ENCODE peak calls at places on chromosome 17, in five cellular contexts. One of them, this sample, is unnamed. For H3K4me1 and H3K27me3, the result is how much of the 10 kb centered on the place peaks cover.

GRCh38 chr17:42182927-42183734 is 2.1 kb downstream of the HCRT start:
- DNase-seq in fibroblast of lung: peak
- DNase-seq in H9: no peak
- DNase-seq in PC-9: no peak
- DNase-seq in sigmoid colon: no peak
- DNase-seq in this sample: no peak

GRCh38 chr17:78645421-78646295 is 68.5 kb upstream of the DNAH17 start:
- DNase-seq in fibroblast of lung: no peak
- DNase-seq in H9: no peak
- DNase-seq in PC-9: peak
- DNase-seq in sigmoid colon: peak
- DNase-seq in this sample: peak

GRCh38 chr17:1634841-1635650 is 6.4 kb upstream of the SLC43A2 start:
- DNase-seq in fibroblast of lung: no peak
- DNase-seq in H9: no peak
- DNase-seq in PC-9: no peak
- DNase-seq in sigmoid colon: no peak
- DNase-seq in this sample: no peak

GRCh38 chr17:63364387-63364786 is 81.7 kb downstream of the CYB561 start:
- DNase-seq in fibroblast of lung: peak
- DNase-seq in H9: no peak
- DNase-seq in PC-9: no peak
- DNase-seq in sigmoid colon: no peak
- DNase-seq in this sample: no peak

GRCh38 chr17:21096874-21097273 is 29.9 kb upstream of the DHRS7B start:
- DNase-seq in fibroblast of lung: no peak
- DNase-seq in H9: no peak
- DNase-seq in PC-9: no peak
- DNase-seq in sigmoid colon: no peak
- DNase-seq in this sample: no peak

GRCh38 chr17:80219777-80220708 is at the start of the genes SGSH and SLC26A11:
- DNase-seq in fibroblast of lung: peak
- DNase-seq in H9: peak
- DNase-seq in PC-9: peak
- DNase-seq in sigmoid colon: peak
- DNase-seq in this sample: peak

GRCh38 chr17:5499790-5500189 is 13.4 kb downstream of the MIS12 start:
- DNase-seq in fibroblast of lung: no peak
- DNase-seq in H9: peak
- DNase-seq in PC-9: no peak
- DNase-seq in sigmoid colon: no peak
- DNase-seq in this sample: no peak

GRCh38 chr17:48636177-48637018 is 10.2 kb upstream of the HOXB9 start:
- DNase-seq in fibroblast of lung: peak
- DNase-seq in H9: peak
- DNase-seq in PC-9: peak
- DNase-seq in sigmoid colon: peak
- DNase-seq in this sample: no peak

GRCh38 chr17:79001190-79002020 is 8.2 kb downstream of the CANT1 start:
- DNase-seq in fibroblast of lung: no peak
- DNase-seq in H9: no peak
- DNase-seq in PC-9: no peak
- DNase-seq in sigmoid colon: peak
- DNase-seq in this sample: peak

GRCh38 chr17:8339540-8339939 is at the start of gene ODF4:
- DNase-seq in fibroblast of lung: no peak
- DNase-seq in H9: no peak
- DNase-seq in PC-9: no peak
- DNase-seq in sigmoid colon: no peak
- DNase-seq in this sample: no peak

GRCh38 chr17:2190014-2190413 is 113.6 kb downstream of the SMG6 start:
- DNase-seq in fibroblast of lung: no peak
- DNase-seq in H9: no peak
- DNase-seq in PC-9: no peak
- DNase-seq in sigmoid colon: no peak
- DNase-seq in this sample: no peak

GRCh38 chr17:14161419-14161818 is 75.2 kb downstream of the CDRT15 start:
- DNase-seq in fibroblast of lung: no peak
- DNase-seq in H9: no peak
- DNase-seq in PC-9: no peak
- DNase-seq in sigmoid colon: no peak
- DNase-seq in this sample: no peak

GRCh38 chr17:7043544-7044268 is at the start of gene SLC16A11:
- DNase-seq in fibroblast of lung: no peak
- DNase-seq in H9: no peak
- DNase-seq in PC-9: peak
- DNase-seq in sigmoid colon: no peak
- DNase-seq in this sample: no peak

GRCh38 chr17:31674305-31674704 is 184.7 kb downstream of the COPRS start:
- DNase-seq in fibroblast of lung: peak
- DNase-seq in H9: no peak
- DNase-seq in PC-9: peak
- DNase-seq in sigmoid colon: no peak
- DNase-seq in this sample: no peak

GRCh38 chr17:64786337-64786736 is 124.2 kb upstream of the SMURF2 start:
- DNase-seq in fibroblast of lung: no peak
- DNase-seq in H9: no peak
- DNase-seq in PC-9: peak
- DNase-seq in sigmoid colon: peak
- DNase-seq in this sample: no peak

GRCh38 chr17:45318561-45319230 is 1.9 kb upstream of the MAP3K14 start:
- DNase-seq in fibroblast of lung: no peak
- DNase-seq in H9: no peak
- DNase-seq in PC-9: peak
- DNase-seq in sigmoid colon: no peak
- DNase-seq in this sample: no peak

GRCh38 chr17:40242774-40243173 is 23.7 kb downstream of the WIPF2 start:
- DNase-seq in fibroblast of lung: no peak
- DNase-seq in H9: no peak
- DNase-seq in PC-9: no peak
- DNase-seq in sigmoid colon: no peak
- DNase-seq in this sample: no peak

DNA sequence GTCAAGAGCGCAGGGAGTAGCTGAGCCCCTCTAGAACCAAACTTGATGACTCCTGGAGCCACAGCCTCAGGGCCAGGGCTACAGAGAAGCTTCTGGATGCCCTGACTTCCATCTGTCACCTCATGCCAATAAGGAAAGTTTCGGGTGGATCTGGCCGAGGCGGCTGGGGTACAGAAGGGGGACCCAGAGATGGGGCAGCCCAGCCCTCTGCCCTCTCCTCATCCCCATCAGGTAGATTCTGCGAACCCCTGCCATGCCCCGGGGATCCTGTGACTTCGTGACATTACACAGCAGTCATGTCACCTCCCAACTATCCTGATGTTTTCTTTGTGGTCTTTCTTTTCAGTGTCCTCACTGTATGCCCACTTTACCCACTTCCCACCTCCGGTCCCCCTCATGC is 114.4 kb downstream of the CCDC182 start:
- DNase-seq in fibroblast of lung: no peak
- DNase-seq in H9: no peak
- DNase-seq in PC-9: no peak
- DNase-seq in sigmoid colon: no peak
- DNase-seq in this sample: no peak
- TF ChIP-seq CTCF in fibroblast of lung: no peak
- TF ChIP-seq CTCF in H9: no peak
- TF ChIP-seq CTCF in PC-9: no peak
- TF ChIP-seq CTCF in sigmoid colon: no peak
- TF ChIP-seq CTCF in this sample: no peak

DNA sequence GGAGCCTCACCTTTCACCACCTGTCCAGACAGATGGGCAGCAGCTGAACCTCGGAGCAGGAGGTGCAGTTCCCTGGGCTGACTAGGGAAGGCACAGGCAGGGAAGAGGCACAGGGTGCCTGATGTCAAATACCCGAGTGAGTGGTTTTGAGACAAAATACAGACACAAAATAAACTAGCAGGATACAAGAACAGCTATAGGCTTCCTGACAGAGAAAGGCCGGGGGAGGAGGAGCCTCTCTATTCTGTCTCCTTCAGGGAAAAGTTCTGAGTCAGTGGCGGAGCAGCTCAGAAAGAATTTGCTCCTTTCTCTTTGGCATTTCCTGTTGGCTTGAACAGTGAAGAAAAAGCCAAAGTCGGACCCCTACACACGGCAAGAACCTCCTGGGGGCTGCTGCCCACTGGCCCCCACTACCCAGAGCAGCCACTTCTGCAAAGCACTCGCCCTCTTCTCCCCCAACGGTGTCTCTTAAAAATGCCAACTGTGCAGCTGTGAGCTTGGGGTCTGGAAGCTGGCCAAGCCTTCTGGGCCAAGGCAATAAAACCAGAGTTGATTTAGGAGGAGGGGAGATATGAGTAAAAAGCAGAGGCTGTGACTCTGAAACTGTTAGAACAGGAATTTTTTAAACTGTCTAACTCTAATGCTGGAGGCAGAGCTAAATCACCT is 14.4 kb upstream of the FAAP100 start:
- DNase-seq in fibroblast of lung: peak
- DNase-seq in H9: no peak
- DNase-seq in PC-9: peak
- DNase-seq in sigmoid colon: peak
- DNase-seq in this sample: peak
- H3K4me1 ChIP-seq in fibroblast of lung: under half
- H3K4me1 ChIP-seq in H9: under half
- H3K4me1 ChIP-seq in PC-9: under half
- H3K4me1 ChIP-seq in sigmoid colon: under half
- H3K4me1 ChIP-seq in this sample: half or more

GRCh38 chr17:72434581-72434980 is 313.8 kb downstream of the SOX9 start:
- DNase-seq in fibroblast of lung: no peak
- DNase-seq in H9: no peak
- DNase-seq in PC-9: no peak
- DNase-seq in sigmoid colon: no peak
- DNase-seq in this sample: no peak

GRCh38 chr17:72433797-72434196 is 313.0 kb downstream of the SOX9 start:
- DNase-seq in fibroblast of lung: no peak
- DNase-seq in H9: no peak
- DNase-seq in PC-9: no peak
- DNase-seq in sigmoid colon: no peak
- DNase-seq in this sample: no peak

GRCh38 chr17:72432143-72432604 is 311.4 kb downstream of the SOX9 start:
- DNase-seq in fibroblast of lung: no peak
- DNase-seq in H9: peak
- DNase-seq in PC-9: no peak
- DNase-seq in sigmoid colon: no peak
- DNase-seq in this sample: no peak

GRCh38 chr17:72432881-72433280 is 312.1 kb downstream of the SOX9 start:
- DNase-seq in fibroblast of lung: no peak
- DNase-seq in H9: no peak
- DNase-seq in PC-9: no peak
- DNase-seq in sigmoid colon: no peak
- DNase-seq in this sample: peak

GRCh38 chr17:72434991-72435618 is 314.3 kb downstream of the SOX9 start:
- DNase-seq in fibroblast of lung: no peak
- DNase-seq in H9: no peak
- DNase-seq in PC-9: peak
- DNase-seq in sigmoid colon: no peak
- DNase-seq in this sample: no peak
- H3K27me3 ChIP-seq in fibroblast of lung: under half
- H3K27me3 ChIP-seq in H9: under half
- H3K27me3 ChIP-seq in PC-9: under half
- H3K27me3 ChIP-seq in sigmoid colon: under half
- H3K27me3 ChIP-seq in this sample: under half

DNA sequence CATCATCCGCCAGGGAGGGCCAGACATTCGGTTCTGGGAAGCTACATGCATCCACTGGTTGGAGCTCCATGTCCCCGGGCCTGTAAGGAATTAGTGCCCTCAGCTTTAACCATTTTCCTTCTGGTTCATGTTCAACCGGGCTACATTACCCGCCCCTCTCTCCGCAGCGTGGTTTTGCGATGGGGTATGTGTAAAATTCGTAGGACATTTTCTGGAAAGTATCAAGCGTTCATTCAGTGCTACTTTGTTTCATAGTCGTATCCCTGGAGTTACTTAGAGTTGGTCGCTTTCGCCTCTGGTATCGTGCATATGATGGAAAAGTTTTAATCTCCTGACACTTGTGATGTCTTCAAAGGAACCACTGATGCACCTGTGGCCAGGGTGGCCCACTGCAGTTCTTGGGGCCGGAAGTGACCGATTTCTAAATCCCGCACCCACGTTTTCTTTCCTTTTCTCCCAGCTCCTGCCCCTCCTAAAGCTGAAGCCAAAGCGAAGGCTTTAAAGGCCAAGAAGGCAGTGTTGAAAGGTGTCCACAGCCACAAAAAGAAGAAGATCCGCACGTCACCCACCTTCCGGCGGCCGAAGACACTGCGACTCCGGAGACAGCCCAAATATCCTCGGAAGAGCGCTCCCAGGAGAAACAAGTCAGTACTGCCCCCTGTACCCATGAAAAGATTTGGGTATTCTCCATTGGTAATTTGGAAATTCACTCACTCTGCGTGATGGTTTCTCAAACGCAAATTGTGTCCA is 637 bp downstream of the RPL23A start:
- DNase-seq in fibroblast of lung: no peak
- DNase-seq in H9: no peak
- DNase-seq in PC-9: no peak
- DNase-seq in sigmoid colon: no peak
- DNase-seq in this sample: no peak
- TF ChIP-seq CTCF in fibroblast of lung: no peak
- TF ChIP-seq CTCF in H9: peak
- TF ChIP-seq CTCF in PC-9: no peak
- TF ChIP-seq CTCF in sigmoid colon: no peak
- TF ChIP-seq CTCF in this sample: no peak

GRCh38 chr17:57406981-57407286 is 150.6 kb downstream of the MSI2 start:
- DNase-seq in fibroblast of lung: no peak
- DNase-seq in H9: no peak
- DNase-seq in PC-9: no peak
- DNase-seq in sigmoid colon: no peak
- DNase-seq in this sample: no peak
- H3K4me1 ChIP-seq in fibroblast of lung: under half
- H3K4me1 ChIP-seq in H9: under half
- H3K4me1 ChIP-seq in PC-9: under half
- H3K4me1 ChIP-seq in sigmoid colon: under half
- H3K4me1 ChIP-seq in this sample: under half